ENCODE peak calls at places on chromosome 6, in four cellular contexts. One of them, this sample, is unnamed.

GRCh38 chr6:136677344-136677743 is 114.9 kb downstream of the MAP3K5 start:
- DNase-seq in H9: no peak
- DNase-seq in nephron progenitor cell: no peak
- DNase-seq in lower leg skin: no peak
- DNase-seq in this sample: no peak

GRCh38 chr6:5752282-5752681 is 254.4 kb downstream of the NRN1 start:
- DNase-seq in H9: peak; percentile 66
- DNase-seq in nephron progenitor cell: no peak
- DNase-seq in lower leg skin: no peak
- DNase-seq in this sample: no peak

GRCh38 chr6:7644394-7644793 is 54.4 kb downstream of the SNRNP48 start:
- DNase-seq in H9: no peak
- DNase-seq in nephron progenitor cell: no peak
- DNase-seq in lower leg skin: no peak
- DNase-seq in this sample: no peak

GRCh38 chr6:34714663-34715062 is 18.1 kb upstream of the ILRUN start:
- DNase-seq in H9: no peak
- DNase-seq in nephron progenitor cell: no peak
- DNase-seq in lower leg skin: no peak
- DNase-seq in this sample: no peak

GRCh38 chr6:138692058-138692977 is 81.3 kb upstream of the CCDC28A start:
- DNase-seq in H9: peak; percentile 65
- DNase-seq in nephron progenitor cell: peak; percentile 86
- DNase-seq in lower leg skin: peak; percentile 45
- DNase-seq in this sample: peak; percentile 75

GRCh38 chr6:12327391-12327790 is 37.2 kb downstream of the EDN1 start:
- DNase-seq in H9: no peak
- DNase-seq in nephron progenitor cell: no peak
- DNase-seq in lower leg skin: no peak
- DNase-seq in this sample: no peak

GRCh38 chr6:150266963-150267685 is 101.7 kb upstream of the IYD start:
- DNase-seq in H9: no peak
- DNase-seq in nephron progenitor cell: no peak
- DNase-seq in lower leg skin: no peak
- DNase-seq in this sample: no peak

GRCh38 chr6:100549406-100550167 is 84.9 kb upstream of the SIM1 start:
- DNase-seq in H9: no peak
- DNase-seq in nephron progenitor cell: no peak
- DNase-seq in lower leg skin: no peak
- DNase-seq in this sample: no peak

GRCh38 chr6:142331601-142332000 is 29.8 kb downstream of the ADGRG6 start:
- DNase-seq in H9: no peak
- DNase-seq in nephron progenitor cell: no peak
- DNase-seq in lower leg skin: no peak
- DNase-seq in this sample: no peak

GRCh38 chr6:169170583-169170955 is 83.1 kb downstream of the THBS2 start:
- DNase-seq in H9: peak; percentile 3
- DNase-seq in nephron progenitor cell: no peak
- DNase-seq in lower leg skin: no peak
- DNase-seq in this sample: no peak

GRCh38 chr6:24933868-24934401 is 1.8 kb downstream of the RIPOR2 start:
- DNase-seq in H9: peak; percentile 70
- DNase-seq in nephron progenitor cell: peak; percentile 15
- DNase-seq in lower leg skin: no peak
- DNase-seq in this sample: no peak

GRCh38 chr6:156060013-156060412 is 604.4 kb upstream of the NOX3 start:
- DNase-seq in H9: no peak
- DNase-seq in nephron progenitor cell: no peak
- DNase-seq in lower leg skin: no peak
- DNase-seq in this sample: no peak

GRCh38 chr6:66496659-66497058 is 789.6 kb upstream of the EYS start:
- DNase-seq in H9: no peak
- DNase-seq in nephron progenitor cell: no peak
- DNase-seq in lower leg skin: no peak
- DNase-seq in this sample: no peak
- TF ChIP-seq CTCF in H9: peak; percentile 74
- TF ChIP-seq CTCF in nephron progenitor cell: peak; percentile 58
- TF ChIP-seq CTCF in lower leg skin: no peak
- TF ChIP-seq CTCF in this sample: no peak

DNA sequence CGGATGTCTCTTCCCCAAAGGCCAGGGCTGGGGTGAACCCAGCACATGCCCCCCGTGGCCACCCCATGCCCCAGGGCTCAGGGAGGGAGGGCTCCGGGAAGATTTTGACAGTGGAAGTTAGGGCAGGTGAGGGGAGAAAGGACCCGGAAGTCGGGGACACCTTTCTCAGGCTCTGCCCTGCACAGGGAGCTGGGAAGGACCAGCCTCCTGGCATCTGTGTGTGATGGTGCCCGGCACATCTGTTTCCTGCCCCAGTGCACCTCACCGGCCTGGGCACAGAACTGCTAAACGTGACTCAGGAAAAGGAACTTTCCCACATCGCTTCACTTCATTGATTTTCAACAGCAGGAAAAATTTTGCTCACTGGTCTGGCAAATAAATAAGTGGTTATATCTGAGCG is 141.1 kb upstream of the AFDN start:
- DNase-seq in H9: no peak
- DNase-seq in nephron progenitor cell: no peak
- DNase-seq in lower leg skin: no peak
- DNase-seq in this sample: no peak
- TF ChIP-seq CTCF in H9: no peak
- TF ChIP-seq CTCF in nephron progenitor cell: no peak
- TF ChIP-seq CTCF in lower leg skin: no peak
- TF ChIP-seq CTCF in this sample: no peak

DNA sequence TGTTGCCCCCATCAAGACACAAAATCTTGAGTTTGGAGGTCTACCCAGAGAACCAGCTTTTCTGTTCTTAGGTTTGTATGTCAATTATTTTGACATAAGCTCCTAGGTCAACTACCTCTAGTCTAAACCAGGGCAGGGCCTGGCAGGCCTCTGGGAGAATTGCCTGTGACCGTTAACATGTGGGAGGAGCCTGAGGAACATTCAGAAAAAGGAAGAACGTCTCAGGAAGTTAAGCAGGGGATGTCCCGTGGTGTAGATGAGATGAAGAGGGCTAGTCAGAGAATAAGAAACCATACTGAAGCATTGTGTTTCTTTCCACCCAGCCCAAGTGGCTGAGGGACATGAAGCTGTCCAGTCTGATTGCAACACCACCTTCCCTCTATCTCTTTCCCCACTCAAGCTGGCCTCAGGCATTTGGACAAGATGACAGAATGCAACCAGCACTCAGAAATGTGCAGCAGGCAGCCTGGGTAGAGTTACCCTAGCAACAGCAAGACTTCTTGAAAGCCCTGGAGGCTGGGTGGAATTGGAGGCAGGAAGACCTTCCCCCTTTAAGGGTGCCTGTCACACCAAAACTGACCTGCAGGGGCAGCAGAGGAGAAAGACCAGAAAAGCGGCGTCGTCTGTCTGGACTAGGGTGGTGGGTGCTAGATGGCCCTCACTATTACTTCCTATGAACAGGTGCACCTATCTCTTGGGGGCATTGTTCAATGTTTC is 186.2 kb downstream of the UNC5CL start:
- DNase-seq in H9: peak; percentile 65
- DNase-seq in nephron progenitor cell: peak; percentile 30
- DNase-seq in lower leg skin: no peak
- DNase-seq in this sample: no peak
- TF ChIP-seq CTCF in H9: peak; percentile 67
- TF ChIP-seq CTCF in nephron progenitor cell: peak; percentile 44
- TF ChIP-seq CTCF in lower leg skin: no peak
- TF ChIP-seq CTCF in this sample: no peak

DNA sequence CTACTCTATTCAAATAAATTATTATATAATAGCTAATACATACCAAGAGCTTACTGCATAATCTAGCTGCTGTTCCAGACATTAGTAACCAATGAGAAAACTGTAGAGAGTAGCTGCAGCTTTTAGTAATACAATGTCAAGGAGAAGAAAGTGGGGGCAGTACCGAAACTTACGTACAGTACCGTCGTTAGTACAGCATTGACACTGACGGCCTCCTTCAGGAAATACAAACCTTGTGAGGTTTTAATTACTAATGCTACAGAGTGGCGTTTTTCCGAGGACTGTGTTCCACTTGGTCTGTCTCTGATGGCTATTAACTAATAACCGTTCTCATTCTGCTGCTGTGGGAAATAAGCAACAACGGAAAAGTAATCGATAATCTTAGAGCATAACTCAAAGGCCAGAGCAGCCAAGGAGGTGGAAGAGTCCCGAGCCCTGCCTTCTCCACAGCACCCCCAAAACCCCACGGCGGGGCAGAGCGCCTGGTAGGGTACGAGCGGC is 344 bp upstream of the PM20D2 start:
- DNase-seq in H9: no peak
- DNase-seq in nephron progenitor cell: no peak
- DNase-seq in lower leg skin: no peak
- DNase-seq in this sample: no peak
- TF ChIP-seq CTCF in H9: no peak
- TF ChIP-seq CTCF in nephron progenitor cell: no peak
- TF ChIP-seq CTCF in lower leg skin: no peak
- TF ChIP-seq CTCF in this sample: no peak

GRCh38 chr6:157668034-157668401 is 155.0 kb upstream of the SNX9 start:
- DNase-seq in H9: no peak
- DNase-seq in nephron progenitor cell: no peak
- DNase-seq in lower leg skin: no peak
- DNase-seq in this sample: no peak

GRCh38 chr6:157667211-157668033 is 155.6 kb upstream of the SNX9 start:
- DNase-seq in H9: peak; percentile 51
- DNase-seq in nephron progenitor cell: peak; percentile 65
- DNase-seq in lower leg skin: peak; percentile 45
- DNase-seq in this sample: no peak

GRCh38 chr6:157668690-157669089 is 154.4 kb upstream of the SNX9 start:
- DNase-seq in H9: no peak
- DNase-seq in nephron progenitor cell: no peak
- DNase-seq in lower leg skin: no peak
- DNase-seq in this sample: no peak

GRCh38 chr6:157670466-157671186 is 152.4 kb upstream of the SNX9 start:
- DNase-seq in H9: no peak
- DNase-seq in nephron progenitor cell: no peak
- DNase-seq in lower leg skin: no peak
- DNase-seq in this sample: no peak

DNA sequence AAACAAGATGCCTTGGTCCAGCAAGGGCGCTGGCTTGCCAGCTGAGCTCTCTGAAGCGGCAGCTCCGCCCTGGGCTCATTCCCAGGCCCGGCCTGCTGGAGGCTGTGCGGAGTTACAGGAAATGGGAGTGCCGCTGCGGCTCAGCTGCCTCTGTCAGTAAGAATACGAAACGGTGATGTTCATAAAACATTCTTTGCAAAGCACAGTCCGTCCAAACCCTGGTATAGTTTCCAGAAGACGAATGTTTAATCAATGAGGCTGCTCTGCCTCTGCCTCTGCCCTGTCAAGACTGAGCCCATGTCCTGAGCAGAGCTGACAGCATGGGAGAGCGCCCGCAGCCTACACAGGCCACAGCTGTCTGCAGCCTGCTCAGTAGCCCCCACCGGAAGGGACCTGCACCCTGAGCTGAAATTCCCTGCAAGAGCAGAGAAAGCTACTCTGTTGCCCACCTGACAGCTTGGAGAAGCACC is 153.3 kb upstream of the SNX9 start:
- DNase-seq in H9: peak; percentile 78
- DNase-seq in nephron progenitor cell: peak; percentile 63
- DNase-seq in lower leg skin: peak; percentile 78
- DNase-seq in this sample: no peak
- TF ChIP-seq CTCF in H9: peak; percentile 42
- TF ChIP-seq CTCF in nephron progenitor cell: no peak
- TF ChIP-seq CTCF in lower leg skin: no peak
- TF ChIP-seq CTCF in this sample: no peak

DNA sequence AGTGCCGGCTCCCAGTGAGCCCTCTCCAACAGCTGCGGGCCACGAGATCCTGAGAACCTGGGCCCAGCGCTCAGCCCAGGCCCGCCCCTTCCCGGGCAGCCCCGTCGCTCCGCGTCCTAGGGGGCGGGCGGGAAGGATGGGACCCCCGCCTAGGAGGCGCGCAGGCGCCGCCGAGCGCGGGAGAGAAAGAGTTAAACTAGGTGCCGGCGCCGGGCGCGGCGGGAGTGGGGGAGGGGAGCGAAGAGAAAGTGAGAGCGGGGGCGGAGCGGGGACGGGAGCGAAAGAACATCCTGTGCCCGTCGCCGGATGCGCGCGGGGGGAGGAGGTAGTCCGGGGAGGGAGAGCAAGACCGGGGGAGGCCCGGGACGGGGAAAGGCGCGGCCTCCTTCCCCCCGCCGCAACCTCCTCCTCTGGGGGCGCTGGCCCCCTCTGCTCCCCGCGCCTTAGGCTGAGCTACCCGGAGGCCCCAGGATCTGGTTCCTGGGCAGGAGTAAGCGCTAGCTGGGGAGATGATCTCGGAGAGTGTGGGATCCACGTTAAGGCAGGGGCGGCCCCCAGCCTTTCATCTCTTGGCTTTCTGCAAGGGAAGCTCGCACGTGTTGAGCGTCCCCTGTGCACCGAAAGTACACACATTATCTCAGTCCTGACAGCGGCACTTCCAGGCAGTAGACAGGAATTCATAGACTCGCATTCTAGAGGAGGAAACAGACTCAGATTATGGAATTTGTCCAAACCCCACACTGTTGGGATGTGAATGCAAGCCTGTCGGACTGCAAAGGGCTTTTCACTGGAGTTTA is 4.9 kb upstream of the ARMC12 start:
- DNase-seq in H9: peak; percentile 94
- DNase-seq in nephron progenitor cell: peak; percentile 94
- DNase-seq in lower leg skin: peak; percentile 96
- DNase-seq in this sample: peak; percentile 93
- TF ChIP-seq CTCF in H9: no peak
- TF ChIP-seq CTCF in nephron progenitor cell: no peak
- TF ChIP-seq CTCF in lower leg skin: no peak
- TF ChIP-seq CTCF in this sample: no peak

DNA sequence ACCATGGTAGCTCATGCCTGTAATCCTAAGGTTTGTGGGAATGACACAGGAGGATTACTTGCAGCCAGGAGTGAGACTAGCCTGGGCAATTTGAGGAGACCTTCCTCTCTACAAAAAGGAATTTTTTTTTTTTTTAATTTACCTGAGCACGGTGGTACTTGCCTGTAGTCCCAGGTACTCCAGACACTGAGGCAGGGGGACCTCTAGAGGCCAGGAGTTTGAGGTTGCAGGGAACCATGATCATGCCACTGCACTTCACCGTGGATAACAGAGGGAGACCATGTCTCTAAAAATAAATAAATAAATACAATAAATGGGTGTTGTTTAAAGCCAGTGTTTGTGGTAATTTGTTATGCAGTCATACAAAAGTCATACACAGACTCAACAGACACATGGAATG is 2.4 kb upstream of the HLA-F start:
- DNase-seq in H9: peak; percentile 71
- DNase-seq in nephron progenitor cell: no peak
- DNase-seq in lower leg skin: no peak
- DNase-seq in this sample: no peak
- TF ChIP-seq CTCF in H9: peak; percentile 60
- TF ChIP-seq CTCF in nephron progenitor cell: no peak
- TF ChIP-seq CTCF in lower leg skin: no peak
- TF ChIP-seq CTCF in this sample: no peak